ENCODE peak calls at places on chromosomes 12 and 14, in four cellular contexts. I is uterus, Q is foreskin fibroblast, P is A673. N is an unnamed sample.

GRCh38 chr12:98424726-98425401 is 90.5 kb upstream of the TMPO start:
- DNase-seq in I (peak; percentile 42), Q (peak; percentile 48), P (peak; percentile 90), N (peak; percentile 75)

GRCh38 chr14:54845616-54846015 is 57.0 kb downstream of the GCH1 start:
- DNase-seq in I (no peak), Q (no peak), P (no peak), N (no peak)

GRCh38 chr12:57091633-57092528 is 3.0 kb downstream of the NAB2 start:
- DNase-seq in I (no peak), Q (no peak), P (no peak), N (no peak)

GRCh38 chr14:96380735-96381134 is 11.2 kb upstream of the AK7 start:
- DNase-seq in I (no peak), Q (no peak), P (no peak), N (no peak)

GRCh38 chr12:72330291-72330690 is 58.1 kb downstream of the TRHDE start:
- DNase-seq in I (no peak), Q (peak; percentile 71), P (no peak), N (peak; percentile 18)

GRCh38 chr14:68630081-68630571 is 162.7 kb downstream of the ZFP36L1 start:
- DNase-seq in I (no peak), Q (no peak), P (no peak), N (no peak)

GRCh38 chr14:56131004-56131864 is 13.0 kb downstream of the PELI2 start:
- DNase-seq in I (no peak), Q (no peak), P (no peak), N (no peak)

GRCh38 chr12:126286203-126286602 is 1221.0 kb downstream of the AACS start:
- DNase-seq in I (no peak), Q (no peak), P (no peak), N (no peak)

GRCh38 chr14:69716483-69717187 is 50.3 kb upstream of the SRSF5 start:
- DNase-seq in I (no peak), Q (peak; percentile 76), P (no peak), N (peak; percentile 95)

GRCh38 chr12:109147954-109148353 is 31.6 kb downstream of the ACACB start:
- DNase-seq in I (peak; percentile 71), Q (no peak), P (no peak), N (no peak)

GRCh38 chr12:127381043-127381668 is 885.8 kb upstream of the TMEM132C start:
- DNase-seq in I (no peak), Q (no peak), P (peak; percentile 81), N (no peak)

GRCh38 chr14:63901434-63902085 is 48.8 kb downstream of the SYNE2 start:
- DNase-seq in I (no peak), Q (peak; percentile 49), P (peak; percentile 31), N (peak; percentile 78)

GRCh38 chr12:25395227-25395626 is 144.5 kb upstream of the KRAS start:
- DNase-seq in I (no peak), Q (no peak), P (no peak), N (no peak)

GRCh38 chr14:67187210-67187609 is 2.0 kb upstream of the GARIN2 start:
- DNase-seq in I (no peak), Q (peak; percentile 70), P (peak; percentile 60), N (peak; percentile 55)

GRCh38 chr14:24072881-24073877 is 1.8 kb downstream of the CPNE6 start:
- DNase-seq in I (no peak), Q (no peak), P (no peak), N (no peak)

GRCh38 chr14:24077086-24077485 is 5.7 kb downstream of the CPNE6 start:
- DNase-seq in I (no peak), Q (no peak), P (no peak), N (no peak)

GRCh38 chr14:24076302-24076601 is 4.9 kb downstream of the CPNE6 start:
- DNase-seq in I (no peak), Q (no peak), P (no peak), N (no peak)

GRCh38 chr14:24075485-24076301 is 4.3 kb downstream of the CPNE6 start:
- DNase-seq in I (no peak), Q (no peak), P (no peak), N (no peak)

GRCh38 chr14:24074625-24075484 is 3.5 kb downstream of the CPNE6 start:
- DNase-seq in I (no peak), Q (no peak), P (no peak), N (no peak)
- H3K4me3 ChIP-seq in I (no peak overlapping the region), Q (no peak overlapping the region), P (no peak overlapping the region), N (no peak overlapping the region)

GRCh38 chr12:76345569-76345968 is 2.6 kb downstream of the BBS10 start:
- DNase-seq in I (no peak), Q (no peak), P (no peak), N (no peak)

GRCh38 chr12:76348079-76348901 is at the start of gene BBS10:
- DNase-seq in I (peak; percentile 90), Q (peak; percentile 90), P (peak; percentile 95), N (peak; percentile 81)

GRCh38 chr12:76346236-76346635 is 2.0 kb downstream of the BBS10 start:
- DNase-seq in I (no peak), Q (peak; percentile 35), P (no peak), N (no peak)

GRCh38 chr12:76341436-76342030 is 6.7 kb downstream of the BBS10 start:
- DNase-seq in I (no peak), Q (peak; percentile 32), P (no peak), N (no peak)

DNA sequence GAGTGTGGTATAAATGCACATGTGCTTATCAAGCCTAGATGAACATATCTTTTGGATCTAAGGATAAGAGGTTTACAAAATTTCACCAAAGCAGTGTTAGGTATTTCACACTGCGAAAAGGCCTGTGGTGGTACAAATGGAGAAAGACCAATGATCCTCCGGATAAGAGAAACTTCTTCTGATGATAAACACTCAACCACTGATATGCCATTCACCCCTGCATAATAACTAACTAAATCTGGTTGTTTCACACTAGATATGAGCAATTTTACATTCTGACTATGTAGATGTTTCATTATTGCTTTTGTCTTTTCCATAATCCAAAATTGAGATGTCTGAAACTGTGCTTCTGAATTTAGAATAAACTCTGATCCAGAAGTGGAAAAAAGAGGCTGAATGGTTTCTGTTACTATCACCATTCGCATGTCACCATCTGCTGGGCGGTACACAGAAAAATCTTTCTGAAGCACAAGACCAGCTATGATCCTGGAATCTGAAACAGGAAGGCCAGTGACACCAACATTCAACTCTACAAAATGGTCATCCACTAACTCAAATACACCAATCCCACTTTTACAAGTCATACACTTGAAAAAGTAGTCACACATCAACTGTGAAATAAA is 1.3 kb downstream of the BBS10 start:
- DNase-seq in I (no peak), Q (peak; percentile 67), P (peak; percentile 36), N (peak; percentile 47)
- TF ChIP-seq CTCF in I (no peak), Q (peak; percentile 47), P (peak; percentile 41), N (peak; percentile 54)

GRCh38 chr12:53986686-53987180 is 1.8 kb downstream of the HOXC10 start:
- DNase-seq in I (no peak), Q (no peak), P (no peak), N (no peak)
- H3K4me3 ChIP-seq in I (no peak overlapping the region), Q (peak overlapping the region; percentile 78), P (peak overlapping the region; percentile 72), N (no peak overlapping the region)

DNA sequence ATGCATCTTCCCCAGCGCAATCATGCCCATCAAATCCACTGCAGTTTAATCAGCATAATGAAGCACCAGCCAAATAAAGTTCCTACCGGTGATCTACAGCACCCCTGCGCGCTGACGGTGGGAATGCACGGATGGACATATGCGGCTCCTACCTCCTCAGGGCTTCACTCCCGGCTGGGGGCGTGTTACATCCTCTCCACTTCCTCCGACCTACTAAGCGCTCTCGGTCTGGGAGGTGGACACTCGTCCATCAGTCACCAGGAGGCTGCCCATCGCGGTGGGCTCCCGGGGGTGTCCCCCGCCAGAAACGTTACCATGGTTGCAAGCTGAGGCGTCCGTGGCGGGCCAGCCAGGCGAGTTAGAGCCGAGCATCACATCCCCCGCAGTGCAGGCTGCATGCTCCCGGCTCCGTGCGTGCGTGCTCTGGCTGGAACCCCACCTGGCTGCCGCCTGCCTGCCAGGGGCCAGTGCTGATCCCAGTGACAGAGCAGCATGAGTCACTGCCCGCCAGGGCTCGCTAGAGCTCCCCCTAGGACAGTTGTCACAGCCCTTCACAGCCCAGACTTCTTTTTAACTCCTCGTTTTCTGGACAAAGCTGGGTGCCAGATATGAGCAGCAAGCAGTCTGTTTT is 73.0 kb downstream of the CIT start:
- DNase-seq in I (no peak), Q (peak; percentile 80), P (peak; percentile 68), N (peak; percentile 34)
- TF ChIP-seq CTCF in I (no peak), Q (peak; percentile 42), P (peak; percentile 54), N (peak; percentile 48)

GRCh38 chr12:8697476-8698131 is at the start of gene RIMKLB:
- DNase-seq in I (peak; percentile 88), Q (peak; percentile 73), P (peak; percentile 87), N (no peak)

GRCh38 chr12:8702159-8702558 is 4.4 kb downstream of the RIMKLB start:
- DNase-seq in I (no peak), Q (no peak), P (no peak), N (no peak)

GRCh38 chr12:8698132-8698829 is 490 bp downstream of the RIMKLB start:
- DNase-seq in I (peak; percentile 64), Q (peak; percentile 36), P (peak; percentile 38), N (no peak)

GRCh38 chr12:8698830-8699330 is 1.1 kb downstream of the RIMKLB start:
- DNase-seq in I (no peak), Q (no peak), P (no peak), N (no peak)

DNA sequence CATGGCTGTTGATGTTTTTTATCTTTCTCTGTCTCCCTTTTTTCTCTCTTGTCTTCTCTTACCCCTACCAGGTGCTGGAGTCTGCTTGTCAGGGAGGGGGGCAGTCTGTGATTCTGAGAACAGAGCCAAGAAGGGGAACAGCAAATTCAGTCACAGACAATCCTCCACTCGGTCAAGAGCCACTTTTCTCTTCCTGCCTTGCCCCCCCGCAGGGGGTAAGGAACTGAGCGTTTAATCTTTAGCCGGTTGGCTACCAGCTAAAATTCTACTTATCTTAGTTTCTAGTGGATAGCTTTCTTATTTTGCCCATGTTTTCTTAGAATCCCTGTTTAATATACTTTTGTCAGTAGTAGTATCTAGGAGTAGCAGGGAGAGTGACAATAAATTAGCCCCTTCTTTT is 1.9 kb downstream of the RIMKLB start:
- DNase-seq in I (no peak), Q (no peak), P (no peak), N (no peak)
- H3K4me3 ChIP-seq in I (no peak overlapping the region), Q (no peak overlapping the region), P (peak overlapping the region; percentile 6), N (peak overlapping the region; percentile 9)

GRCh38 chr12:52023976-52024688 is 17.4 kb downstream of the TAMALIN start:
- DNase-seq in I (no peak), Q (no peak), P (no peak), N (no peak)
- TF ChIP-seq CTCF in I (no peak), Q (no peak), P (no peak), N (no peak)

DNA sequence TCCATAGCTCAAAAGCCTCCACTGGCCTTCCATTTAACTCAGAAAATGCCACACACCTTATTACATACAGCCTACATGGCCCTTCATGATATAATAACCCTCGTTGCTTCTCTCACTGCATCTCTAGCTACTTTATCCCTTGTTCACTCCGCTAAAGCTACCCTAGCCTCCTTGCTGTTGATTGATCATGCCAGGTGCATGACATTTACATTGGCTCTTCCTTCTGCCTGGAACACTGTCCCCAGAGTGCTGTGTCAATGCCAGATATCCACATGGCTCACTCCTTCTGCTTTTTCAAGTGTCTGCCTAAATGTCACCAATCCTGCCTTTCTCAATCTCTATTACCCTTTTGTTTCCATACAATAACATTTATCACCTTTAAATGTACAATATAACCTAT is 58.3 kb downstream of the CAND1 start:
- DNase-seq in I (no peak), Q (no peak), P (no peak), N (no peak)
- H3K4me3 ChIP-seq in I (no peak overlapping the region), Q (no peak overlapping the region), P (no peak overlapping the region), N (no peak overlapping the region)

N was measured in astrocyte of the cerebellum.